ENCODE peak calls at places on chromosome 2, in five cellular contexts. C is SJSA1; J is foreskin keratinocyte; B is CD8-positive, alpha-beta memory T cell; K is MM.1S. X is an unnamed sample.
A peak's percentile ranks its signal among the peaks of the same experiment; 100 is the strongest.

GRCh38 chr2:149100739-149101699 is 62.5 kb downstream of the LYPD6B start:
- DNase-seq in B (no peak), C (no peak), K (no peak), J (no peak), X (no peak)

GRCh38 chr2:126383800-126384199 is 272.2 kb upstream of the GYPC start:
- DNase-seq in B (no peak), J (no peak), C (no peak), K (no peak), X (no peak)

GRCh38 chr2:231648579-231649174 is 56.0 kb downstream of the TEX44 start:
- DNase-seq in K (peak; percentile 52), C (peak; percentile 64), B (peak; percentile 35), J (no peak), X (peak; percentile 81)

GRCh38 chr2:112483047-112483473 is 1.1 kb downstream of the TTL start:
- DNase-seq in K (no peak), B (no peak), C (peak; percentile 39), J (no peak), X (peak; percentile 45)

GRCh38 chr2:168801961-168802824 is at the start of gene NOSTRIN:
- DNase-seq in K (no peak), J (no peak), C (no peak), B (no peak), X (peak; percentile 100)

GRCh38 chr2:73987109-73987947 is 2.6 kb downstream of the TET3 start:
- DNase-seq in B (peak; percentile 43), J (no peak), C (no peak), K (no peak), X (peak; percentile 66)

GRCh38 chr2:86398500-86398899 is 42.7 kb upstream of the KDM3A start:
- DNase-seq in B (no peak), J (no peak), C (no peak), K (no peak), X (no peak)

GRCh38 chr2:150620860-150621259 is 133.4 kb upstream of the RND3 start:
- DNase-seq in B (no peak), J (no peak), C (no peak), K (no peak), X (no peak)

GRCh38 chr2:31138037-31138962 is at the start of gene GALNT14:
- DNase-seq in J (peak; percentile 48), C (peak; percentile 60), B (no peak), K (peak; percentile 81), X (peak; percentile 56)

GRCh38 chr2:3465844-3466481 is 53.4 kb downstream of the ADI1 start:
- DNase-seq in J (peak; percentile 16), B (no peak), C (peak; percentile 82), K (no peak), X (no peak)

GRCh38 chr2:155733091-155733870 is 599.2 kb downstream of the NR4A2 start:
- DNase-seq in K (no peak), B (no peak), C (no peak), J (no peak), X (no peak)

GRCh38 chr2:74887961-74888670 is 54.2 kb downstream of the HK2 start:
- DNase-seq in K (no peak), J (peak; percentile 26), B (no peak), C (peak; percentile 90), X (no peak)

GRCh38 chr2:70852824-70853223 is 17.2 kb upstream of the CD207 start:
- DNase-seq in B (no peak), C (no peak), K (no peak), J (no peak), X (no peak)

GRCh38 chr2:187057466-187057865 is 208.5 kb upstream of the ZSWIM2 start:
- DNase-seq in J (no peak), K (no peak), C (no peak), B (no peak), X (no peak)

GRCh38 chr2:181907005-181907549 is 15.5 kb downstream of the ITPRID2 start:
- DNase-seq in J (no peak), K (peak; percentile 52), B (no peak), C (no peak), X (no peak)

GRCh38 chr2:72332720-72333119 is 185.1 kb upstream of the CYP26B1 start:
- DNase-seq in J (no peak), C (no peak), B (no peak), K (no peak), X (no peak)

GRCh38 chr2:174078275-174078674 is 113.1 kb upstream of the SP3 start:
- DNase-seq in B (no peak), C (no peak), J (no peak), K (peak; percentile 34), X (no peak)

GRCh38 chr2:85257359-85258193 is 70.2 kb downstream of the TGOLN2 start:
- DNase-seq in B (no peak), J (no peak), C (no peak), K (no peak), X (no peak)

GRCh38 chr2:231111987-231112386 is 12.9 kb downstream of the HTR2B start:
- DNase-seq in J (no peak), K (no peak), B (no peak), C (peak; percentile 47), X (no peak)

GRCh38 chr2:234495801-234496441 is 960 bp downstream of the ARL4C start:
- DNase-seq in K (no peak), C (peak; percentile 59), B (peak; percentile 36), J (no peak), X (no peak)

GRCh38 chr2:49306925-49307324 is 152.6 kb upstream of the FSHR start:
- DNase-seq in K (no peak), J (no peak), C (no peak), B (no peak), X (peak; percentile 1)

GRCh38 chr2:8517850-8518480 is 163.9 kb upstream of the ID2 start:
- DNase-seq in C (no peak), K (no peak), J (no peak), B (no peak), X (no peak)
- H3K4me1 ChIP-seq in C (no peaks in the 10 kb centered on the region), K (peaks cover 61% of the 10 kb centered on the region), J (no peaks in the 10 kb centered on the region), B (peaks cover 74% of the 10 kb centered on the region), X (peaks cover 6% of the 10 kb centered on the region)

GRCh38 chr2:20575935-20576597 is 74.8 kb downstream of the HS1BP3 start:
- DNase-seq in J (no peak), B (no peak), K (no peak), C (no peak), X (no peak)

GRCh38 chr2:20577495-20578235 is 73.2 kb downstream of the HS1BP3 start:
- DNase-seq in J (peak; percentile 95), B (no peak), C (peak; percentile 33), K (no peak), X (no peak)

GRCh38 chr2:20575414-20575813 is 75.5 kb downstream of the HS1BP3 start:
- DNase-seq in K (no peak), J (no peak), B (no peak), C (no peak), X (no peak)

GRCh38 chr2:20578266-20578894 is 72.5 kb downstream of the HS1BP3 start:
- DNase-seq in B (no peak), J (peak; percentile 80), C (peak; percentile 14), K (no peak), X (no peak)

DNA sequence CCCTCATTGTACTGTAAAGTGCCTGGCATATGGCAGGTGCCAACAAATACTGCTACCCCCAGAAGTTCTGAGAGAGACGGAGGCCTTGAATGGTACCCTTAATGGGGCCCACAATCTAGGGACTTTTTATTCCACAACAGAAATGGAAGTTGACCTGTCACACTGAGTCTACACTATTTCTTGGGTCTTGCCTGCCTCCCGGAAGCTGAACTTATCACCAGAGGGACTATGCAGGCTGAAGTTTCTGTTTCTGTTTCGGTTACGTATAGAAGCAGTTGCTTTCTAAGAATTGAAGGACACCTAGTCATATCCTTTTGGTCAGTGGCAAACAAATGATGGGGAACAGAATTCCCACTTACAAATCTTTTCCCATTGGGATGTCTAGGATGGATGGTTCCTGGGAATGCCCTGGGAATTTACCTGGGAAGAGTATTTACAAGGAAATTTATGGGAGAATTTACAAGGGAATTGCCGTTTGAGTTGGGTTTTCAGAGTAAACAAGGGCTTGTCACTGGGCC is 74.2 kb downstream of the HS1BP3 start:
- DNase-seq in J (no peak), B (peak; percentile 30), K (peak; percentile 96), C (no peak), X (peak; percentile 93)
- H3K27ac ChIP-seq in J (no peak overlapping the region), B (peak overlapping the region; percentile 60), K (peak overlapping the region; percentile 92), C (peak overlapping the region; percentile 1), X (peak overlapping the region; percentile 77)

GRCh38 chr2:27571197-27571596 is 11.6 kb upstream of the ZNF512 start:
- DNase-seq in C (no peak), B (no peak), K (no peak), J (no peak), X (no peak)
- H3K27me3 ChIP-seq in C (no peaks in the 10 kb centered on the region), B (no peaks in the 10 kb centered on the region), K (no peaks in the 10 kb centered on the region), J (no peaks in the 10 kb centered on the region), X (no peaks in the 10 kb centered on the region)

GRCh38 chr2:127654838-127655175 is 8.9 kb downstream of the GPR17 start:
- DNase-seq in C (no peak), B (no peak), K (no peak), J (no peak), X (no peak)

GRCh38 chr2:127653421-127654083 is 7.6 kb downstream of the GPR17 start:
- DNase-seq in K (no peak), B (no peak), J (no peak), C (no peak), X (no peak)

GRCh38 chr2:127652786-127653357 is 6.9 kb downstream of the GPR17 start:
- DNase-seq in C (no peak), B (no peak), K (no peak), J (no peak), X (no peak)

GRCh38 chr2:127655209-127656073 is 9.5 kb downstream of the GPR17 start:
- DNase-seq in K (no peak), J (no peak), B (no peak), C (no peak), X (no peak)

DNA sequence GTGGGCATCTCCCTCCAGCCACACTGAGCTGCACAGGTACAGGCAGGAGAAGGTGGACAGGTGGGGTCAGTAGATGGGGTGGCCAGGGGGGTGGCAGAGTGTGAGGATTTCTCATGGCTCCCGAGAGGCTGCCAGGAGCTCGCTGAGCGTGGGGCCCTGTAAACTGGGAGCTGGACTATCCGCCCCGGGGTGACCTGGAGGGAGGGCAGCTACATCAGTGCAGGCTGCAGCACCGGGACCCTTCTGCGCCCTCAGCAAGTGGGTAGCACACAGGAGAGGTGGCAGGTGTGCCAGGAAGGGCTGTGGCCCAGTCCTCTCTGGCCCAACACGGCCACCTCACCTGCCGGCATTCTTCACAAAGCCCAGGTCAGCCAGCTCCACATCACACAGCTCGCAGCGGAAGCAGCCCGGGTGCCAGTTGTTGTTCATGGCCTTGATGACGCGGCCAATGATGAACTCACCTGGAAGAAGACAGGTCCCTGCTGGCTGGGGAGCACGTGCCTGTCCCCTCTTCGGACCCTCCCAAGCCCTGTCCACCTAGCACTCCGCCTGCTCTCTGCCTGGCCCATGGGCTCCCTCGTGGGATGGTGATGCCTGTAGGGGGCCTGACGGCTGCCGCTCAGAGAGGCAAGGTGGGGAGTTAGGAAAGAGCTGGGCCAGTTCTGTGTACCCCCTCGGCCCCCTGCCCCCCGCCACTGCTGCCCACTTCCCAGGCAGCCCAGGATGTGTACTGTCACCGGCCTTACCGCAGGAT is 8.3 kb downstream of the GPR17 start:
- DNase-seq in B (no peak), K (no peak), J (no peak), C (no peak), X (no peak)
- H3K4me1 ChIP-seq in B (peaks cover 7% of the 10 kb centered on the region), K (no peaks in the 10 kb centered on the region), J (no peaks in the 10 kb centered on the region), C (peaks cover 5% of the 10 kb centered on the region), X (no peaks in the 10 kb centered on the region)